ENCODE peak calls at places on chromosomes 5 and 9, in seven cellular contexts. V is SK-N-SH, U is HCT116, C is HepG2, N is K562, Y is GM12878, X is H1. T is an unnamed sample.

GRCh38 chr9:130448771-130449170 is 4.0 kb downstream of the ASS1 start:
- DNase-seq in V (no peak), U (no peak), C (no peak), N (no peak), Y (no peak), X (no peak), T (no peak)

GRCh38 chr5:17405976-17406876 is 91.8 kb upstream of the TAF11L2 start:
- DNase-seq in V (no peak), U (no peak), C (no peak), N (no peak), Y (no peak), X (no peak), T (no peak)

GRCh38 chr9:38296853-38297252 is 95.6 kb upstream of the ALDH1B1 start:
- DNase-seq in V (no peak), U (no peak), C (no peak), N (no peak), Y (no peak), X (no peak), T (no peak)

GRCh38 chr5:173771058-173771742 is 116.9 kb upstream of the CPEB4 start:
- DNase-seq in V (no peak), U (no peak), C (no peak), N (no peak), Y (no peak), X (no peak), T (no peak)

GRCh38 chr5:72892846-72893245 is 63.0 kb upstream of the FCHO2 start:
- DNase-seq in V (no peak), U (no peak), C (no peak), N (no peak), Y (no peak), X (no peak), T (peak; percentile 60)

GRCh38 chr9:4491621-4491975 is 1.3 kb downstream of the SLC1A1 start:
- DNase-seq in V (no peak), U (no peak), C (no peak), N (no peak), Y (no peak), X (peak; percentile 67), T (no peak)

GRCh38 chr9:73162987-73163763 is 11.5 kb downstream of the ANXA1 start:
- DNase-seq in V (no peak), U (no peak), C (no peak), N (no peak), Y (no peak), X (no peak), T (no peak)

GRCh38 chr9:137550958-137551655 is 572 bp upstream of the MRPL41 start:
- DNase-seq in V (peak; percentile 97), U (peak; percentile 52), C (peak; percentile 80), N (no peak), Y (no peak), X (peak; percentile 92), T (peak; percentile 91)

GRCh38 chr9:105070176-105070575 is 142.2 kb upstream of the ABCA1 start:
- DNase-seq in V (no peak), U (no peak), C (no peak), N (no peak), Y (no peak), X (no peak), T (no peak)

GRCh38 chr5:149837680-149838269 is 106.8 kb downstream of the PDE6A start:
- DNase-seq in V (peak; percentile 88), U (peak; percentile 54), C (peak; percentile 54), N (peak; percentile 77), Y (no peak), X (peak; percentile 78), T (peak; percentile 90)

GRCh38 chr9:19049872-19050636 is 827 bp downstream of the RRAGA start:
- DNase-seq in V (peak; percentile 36), U (no peak), C (no peak), N (no peak), Y (no peak), X (no peak), T (no peak)

GRCh38 chr5:142725231-142726187 is 39.6 kb upstream of the FGF1 start:
- DNase-seq in V (no peak), U (no peak), C (no peak), N (no peak), Y (no peak), X (no peak), T (no peak)

GRCh38 chr9:73577867-73578266 is 426.2 kb downstream of the ANXA1 start:
- DNase-seq in V (peak; percentile 44), U (no peak), C (no peak), N (no peak), Y (no peak), X (no peak), T (no peak)

GRCh38 chr5:65391591-65391990 is 90.1 kb downstream of the ADAMTS6 start:
- DNase-seq in V (no peak), U (no peak), C (no peak), N (no peak), Y (no peak), X (no peak), T (no peak)

GRCh38 chr5:37916525-37916924 is 76.7 kb upstream of the GDNF start:
- DNase-seq in V (no peak), U (no peak), C (no peak), N (no peak), Y (no peak), X (no peak), T (no peak)

GRCh38 chr9:109349431-109349846 is 28.6 kb upstream of the EPB41L4B start:
- DNase-seq in V (no peak), U (no peak), C (no peak), N (no peak), Y (no peak), X (no peak), T (no peak)

GRCh38 chr9:17082343-17082742 is 52.5 kb upstream of the CNTLN start:
- DNase-seq in V (peak; percentile 63), U (no peak), C (no peak), N (no peak), Y (no peak), X (peak; percentile 55), T (peak; percentile 34)

GRCh38 chr5:1551913-1552312 is 28.2 kb upstream of the LPCAT1 start:
- DNase-seq in V (no peak), U (no peak), C (no peak), N (no peak), Y (no peak), X (no peak), T (no peak)

DNA sequence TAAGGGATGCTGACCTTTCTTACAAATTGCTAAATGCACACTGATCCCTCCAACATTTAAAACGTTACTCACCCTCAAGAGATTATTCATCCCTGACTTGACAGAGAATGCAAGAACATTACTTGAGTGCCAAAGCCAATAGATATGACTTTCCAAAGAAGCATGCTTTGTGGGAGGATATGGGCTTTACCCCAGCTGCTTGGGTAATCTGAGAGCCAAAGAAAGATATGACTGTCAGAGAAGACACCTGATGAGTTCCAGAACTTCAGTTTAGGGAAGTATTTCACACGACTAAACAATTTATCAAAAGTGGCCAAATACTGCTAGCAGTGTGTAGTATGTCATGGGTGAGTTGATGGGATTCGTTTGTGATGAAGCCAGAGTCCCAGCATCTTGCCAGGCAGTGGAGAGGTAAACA is 7.4 kb upstream of the SPDL1 start:
- DNase-seq in V (no peak), U (no peak), C (no peak), N (no peak), Y (no peak), X (no peak), T (no peak)
- TF ChIP-seq JUND in V (peak; percentile 100), U (no peak), C (no peak), N (no peak), Y (no peak), X (no peak), T (no peak)

GRCh38 chr5:135241536-135241935 is 157.5 kb downstream of the MACROH2A1 start:
- DNase-seq in V (no peak), U (no peak), C (no peak), N (no peak), Y (no peak), X (peak; percentile 8), T (no peak)

GRCh38 chr5:135242021-135242480 is 157.0 kb downstream of the MACROH2A1 start:
- DNase-seq in V (no peak), U (no peak), C (no peak), N (no peak), Y (no peak), X (peak; percentile 26), T (no peak)

GRCh38 chr5:135239461-135240282 is 159.4 kb downstream of the MACROH2A1 start:
- DNase-seq in V (no peak), U (no peak), C (no peak), N (no peak), Y (no peak), X (peak; percentile 47), T (no peak)

GRCh38 chr5:135240283-135240633 is 158.8 kb downstream of the MACROH2A1 start:
- DNase-seq in V (no peak), U (no peak), C (no peak), N (no peak), Y (no peak), X (no peak), T (no peak)

DNA sequence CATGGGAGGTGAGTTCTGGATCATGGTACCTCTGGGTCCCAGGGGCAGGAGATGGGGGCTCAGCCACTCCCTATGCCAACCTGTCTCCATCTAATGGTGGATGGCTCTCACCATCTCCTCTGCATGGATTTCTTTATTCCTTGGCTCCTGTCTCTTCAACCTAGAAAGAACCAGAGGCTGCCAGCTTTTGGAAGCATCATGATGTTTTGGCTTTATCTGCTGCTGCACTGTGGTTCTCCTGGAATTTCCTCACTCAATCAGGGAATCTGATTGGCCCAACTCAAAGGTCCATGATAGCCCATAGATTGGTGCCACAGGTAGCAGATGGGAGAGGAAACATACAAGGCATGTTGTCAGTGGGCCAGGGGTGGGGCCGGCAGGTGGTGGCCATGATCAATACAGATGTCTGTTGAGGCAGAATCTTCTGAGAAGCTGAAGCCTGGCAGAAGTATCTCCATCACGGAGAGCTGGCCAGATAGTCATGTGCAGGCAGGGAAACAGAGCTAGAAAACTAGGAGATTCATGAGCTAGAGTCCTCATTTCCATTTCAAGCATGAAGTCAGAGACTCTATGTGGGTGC is 158.2 kb downstream of the MACROH2A1 start:
- DNase-seq in V (no peak), U (no peak), C (no peak), N (no peak), Y (no peak), X (peak; percentile 14), T (no peak)
- TF ChIP-seq JUND in V (no peak), U (no peak), C (no peak), N (no peak), Y (no peak), X (no peak), T (no peak)

GRCh38 chr5:76190356-76190755 is 107.2 kb downstream of the SV2C start:
- DNase-seq in V (no peak), U (no peak), C (no peak), N (no peak), Y (no peak), X (no peak), T (no peak)
- TF ChIP-seq JUND in V (no peak), U (no peak), C (no peak), N (no peak), Y (no peak), X (no peak), T (no peak)

DNA sequence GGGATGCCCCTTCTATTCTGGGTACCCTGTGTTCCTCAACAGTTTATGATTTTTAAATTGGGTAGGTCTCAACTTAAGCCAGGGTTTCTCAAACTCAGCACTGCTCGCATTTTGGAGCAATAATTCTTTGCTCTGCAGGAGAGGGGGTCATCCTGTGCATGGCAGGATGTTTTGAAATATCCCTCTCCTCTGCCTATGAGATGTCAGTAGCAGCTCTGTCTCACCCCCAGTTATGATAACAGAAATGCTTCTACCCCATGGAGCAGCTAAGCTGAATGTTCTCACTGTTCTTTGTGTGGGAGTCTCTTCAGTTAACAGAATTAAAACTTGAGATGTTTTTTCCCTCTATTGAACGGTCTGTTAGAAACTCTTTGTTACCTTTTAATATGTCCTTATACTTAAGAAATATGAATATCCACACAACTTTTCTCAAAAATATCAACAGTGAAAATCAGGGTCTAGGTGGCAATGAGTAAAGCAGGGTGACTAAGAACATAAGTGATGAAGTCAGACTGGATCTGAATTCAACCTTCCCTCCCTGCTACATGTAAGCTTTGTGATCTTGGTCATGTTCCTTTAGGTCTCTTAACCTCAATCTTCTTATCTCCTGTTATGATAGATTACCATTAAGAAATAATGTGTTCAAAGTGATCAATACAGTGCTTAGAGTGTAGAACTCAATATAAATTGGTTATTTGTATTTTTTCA is 89.0 kb downstream of the CAMK4 start:
- DNase-seq in V (no peak), U (no peak), C (no peak), N (no peak), Y (no peak), X (no peak), T (no peak)
- TF ChIP-seq JUND in V (no peak), U (no peak), C (no peak), N (no peak), Y (no peak), X (no peak), T (no peak)

T was measured in T47D.